ENCODE peak calls at places on chromosome 2, in four cellular contexts. L is kidney epithelial cell, G is dorsolateral prefrontal cortex, P is Panc1. B is an unnamed sample.

GRCh38 chr2:23160006-23160405 is 225.0 kb upstream of the KLHL29 start:
- DNase-seq in P (no peak), L (no peak), G (no peak), B (no peak)

GRCh38 chr2:144358979-144359541 is 160.9 kb downstream of the ZEB2 start:
- DNase-seq in P (no peak), G (no peak), L (peak; percentile 38), B (no peak)

GRCh38 chr2:18422416-18423165 is 137.9 kb downstream of the RDH14 start:
- DNase-seq in P (no peak), L (no peak), G (no peak), B (no peak)

GRCh38 chr2:205188516-205189138 is 493.7 kb upstream of the NRP2 start:
- DNase-seq in L (no peak), P (no peak), G (peak; percentile 58), B (peak; percentile 68)

GRCh38 chr2:209937893-209938292 is 64.5 kb upstream of the RPE start:
- DNase-seq in P (no peak), L (no peak), G (no peak), B (no peak)

GRCh38 chr2:96547203-96547641 is 10.7 kb downstream of the ARID5A start:
- DNase-seq in P (no peak), L (no peak), G (no peak), B (no peak)

GRCh38 chr2:141767051-141767450 is 363.8 kb downstream of the LRP1B start:
- DNase-seq in L (peak; percentile 44), G (no peak), P (no peak), B (peak; percentile 87)

GRCh38 chr2:217798743-217799552 is 203.8 kb downstream of the TNS1 start:
- DNase-seq in L (no peak), P (no peak), G (peak; percentile 26), B (no peak)

GRCh38 chr2:11342561-11343343 is 1.7 kb downstream of the ROCK2 start:
- DNase-seq in P (peak; percentile 75), G (no peak), L (no peak), B (no peak)

GRCh38 chr2:121480826-121481225 is 49.9 kb upstream of the RNU4ATAC start:
- DNase-seq in L (no peak), G (no peak), P (no peak), B (peak; percentile 93)

GRCh38 chr2:218284106-218284811 is 8.0 kb downstream of the TMBIM1 start:
- DNase-seq in P (no peak), L (peak; percentile 42), G (no peak), B (no peak)

GRCh38 chr2:120398961-120399888 is 53.3 kb downstream of the INHBB start:
- DNase-seq in G (no peak), P (peak; percentile 53), L (peak; percentile 61), B (no peak)

GRCh38 chr2:144983107-144983506 is 463.2 kb upstream of the ZEB2 start:
- DNase-seq in P (no peak), L (no peak), G (no peak), B (no peak)

GRCh38 chr2:158191569-158191968 is 89.9 kb downstream of the UPP2 start:
- DNase-seq in L (no peak), G (no peak), P (no peak), B (no peak)

GRCh38 chr2:241798081-241798630 is 10.8 kb upstream of the NEU4 start:
- DNase-seq in L (no peak), P (no peak), G (no peak), B (no peak)

GRCh38 chr2:169091761-169092523 is 22.6 kb downstream of the DHRS9 start:
- DNase-seq in L (peak; percentile 45), P (peak; percentile 27), G (no peak), B (peak; percentile 89)

GRCh38 chr2:437180-437579 is 149.3 kb upstream of the ALKAL2 start:
- DNase-seq in L (no peak), P (no peak), G (no peak), B (no peak)

GRCh38 chr2:148487439-148487838 is 157.1 kb upstream of the EPC2 start:
- DNase-seq in G (no peak), L (no peak), P (no peak), B (no peak)

GRCh38 chr2:221077799-221078198 is 494.3 kb downstream of the EPHA4 start:
- DNase-seq in G (no peak), P (no peak), L (no peak), B (no peak)

GRCh38 chr2:19667085-19667484 is 234.7 kb downstream of the TTC32 start:
- DNase-seq in G (no peak), L (no peak), P (no peak), B (no peak)

DNA sequence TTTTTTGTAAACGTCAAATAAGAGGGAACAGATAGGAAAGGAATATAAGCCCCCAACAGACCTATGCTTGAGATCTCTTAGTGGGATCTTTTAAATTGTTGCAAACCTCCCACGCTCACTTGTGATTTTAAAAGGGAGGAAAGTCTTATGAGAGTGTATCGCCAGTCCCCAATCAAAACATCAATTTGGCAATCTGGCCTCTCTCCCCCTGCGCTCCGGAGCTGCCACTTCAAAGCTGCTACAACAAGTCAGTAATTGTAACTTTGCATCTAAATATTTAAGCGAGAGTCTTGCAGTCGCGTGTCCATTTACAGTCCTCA is 8.5 kb downstream of the PAX3 start:
- DNase-seq in L (no peak), G (no peak), P (no peak), B (no peak)
- H3K4me3 ChIP-seq in L (no peak overlapping the region), G (no peak overlapping the region), P (no peak overlapping the region), B (no peak overlapping the region)

GRCh38 chr2:101832114-101832513 is 134.6 kb downstream of the MAP4K4 start:
- DNase-seq in L (no peak), P (no peak), G (no peak), B (no peak)
- TF ChIP-seq CTCF in L (no peak), P (no peak), G (peak; percentile 69), B (peak; percentile 9)

GRCh38 chr2:167506395-167506794 is 618.1 kb downstream of the XIRP2 start:
- DNase-seq in G (no peak), L (no peak), P (no peak), B (no peak)

GRCh38 chr2:167504695-167505094 is 616.4 kb downstream of the XIRP2 start:
- DNase-seq in G (no peak), L (no peak), P (no peak), B (no peak)

GRCh38 chr2:167508709-167509108 is 620.4 kb downstream of the XIRP2 start:
- DNase-seq in L (no peak), G (no peak), P (no peak), B (no peak)

GRCh38 chr2:167510071-167510759 is 621.9 kb downstream of the XIRP2 start:
- DNase-seq in G (no peak), L (no peak), P (no peak), B (no peak)

GRCh38 chr2:167509585-167509984 is 621.3 kb downstream of the XIRP2 start:
- DNase-seq in P (peak; percentile 83), G (no peak), L (peak; percentile 91), B (peak; percentile 17)
- H3K4me3 ChIP-seq in P (no peak overlapping the region), G (no peak overlapping the region), L (no peak overlapping the region), B (no peak overlapping the region)

GRCh38 chr2:105179469-105180372 is 61.8 kb upstream of the GPR45 start:
- DNase-seq in L (peak; percentile 48), G (peak; percentile 71), P (peak; percentile 41), B (peak; percentile 47)
- TF ChIP-seq CTCF in L (peak; percentile 59), G (peak; percentile 41), P (peak; percentile 78), B (peak; percentile 80)

GRCh38 chr2:26241928-26242436 is 2.5 kb downstream of the HADHA start:
- DNase-seq in L (no peak), G (no peak), P (no peak), B (no peak)
- H3K4me3 ChIP-seq in L (no peak overlapping the region), G (peak overlapping the region; percentile 82), P (no peak overlapping the region), B (no peak overlapping the region)

GRCh38 chr2:55050133-55050994 is at the start of gene RTN4:
- DNase-seq in P (peak; percentile 98), G (peak; percentile 99), L (peak; percentile 95), B (peak; percentile 96)
- TF ChIP-seq CTCF in P (no peak), G (peak; percentile 26), L (peak; percentile 13), B (no peak)

GRCh38 chr2:6310910-6311215 is 554.8 kb downstream of the CMPK2 start:
- DNase-seq in G (no peak), L (no peak), P (no peak), B (no peak)
- H3K4me3 ChIP-seq in G (no peak overlapping the region), L (no peak overlapping the region), P (no peak overlapping the region), B (no peak overlapping the region)

B was measured in retinal pigment epithelial cell.